ENCODE peak calls at places on chromosomes 2 and 18, in four cellular contexts. D is activated naive CD8-positive, alpha-beta T cell treated with anti-CD3 and anti-CD28 coated beads, Interleukin-2, amount 10 ng/mL, durations not matched to agents 7 days and 5 days; I is hippocampal formation; U is heart left ventricle. C is an unnamed sample.

GRCh38 chr2:175076272-175076671 is 71.1 kb upstream of the CHN1 start:
- DNase-seq in D (no peak), U (no peak), I (no peak), C (no peak)

GRCh38 chr2:139080244-139080643 is 300.1 kb upstream of the NXPH2 start:
- DNase-seq in D (no peak), U (no peak), I (no peak), C (no peak)

GRCh38 chr2:222946700-222947278 is 86.0 kb downstream of the ACSL3 start:
- DNase-seq in D (no peak), U (no peak), I (no peak), C (no peak)

GRCh38 chr2:41940715-41941114 is 107.1 kb upstream of the PKDCC start:
- DNase-seq in D (no peak), U (no peak), I (no peak), C (no peak)

GRCh38 chr18:57916684-57917083 is 113.6 kb upstream of the ATP8B1 start:
- DNase-seq in U (no peak), I (no peak), D (no peak), C (no peak)

GRCh38 chr18:9737814-9738160 is 29.7 kb downstream of the RAB31 start:
- DNase-seq in D (no peak), I (peak), U (no peak), C (peak)

GRCh38 chr2:96531872-96532505 is 4.6 kb upstream of the ARID5A start:
- DNase-seq in I (no peak), D (peak), U (peak), C (peak)

GRCh38 chr2:25331686-25332365 is 9.9 kb downstream of the DNMT3A start:
- DNase-seq in D (no peak), I (no peak), U (peak), C (peak)

GRCh38 chr2:215390550-215390913 is 45.3 kb downstream of the FN1 start:
- DNase-seq in U (no peak), I (no peak), D (no peak), C (no peak)

GRCh38 chr2:214378455-214379103 is 32.3 kb upstream of the VWC2L start:
- DNase-seq in U (no peak), D (no peak), I (no peak), C (no peak)

GRCh38 chr2:121004950-121005349 is 269.3 kb downstream of the GLI2 start:
- DNase-seq in U (no peak), I (no peak), D (no peak), C (no peak)

GRCh38 chr2:85744771-85745601 is 8.8 kb upstream of the ATOH8 start:
- DNase-seq in U (no peak), I (peak), D (no peak), C (peak)

GRCh38 chr2:31414601-31415241 is at the start of gene XDH:
- DNase-seq in U (no peak), D (no peak), I (no peak), C (no peak)

GRCh38 chr2:2887772-2888387 is 489.7 kb downstream of the EIPR1 start:
- DNase-seq in I (no peak), D (no peak), U (no peak), C (no peak)

GRCh38 chr2:105886029-105886454 is 141.3 kb downstream of the NCK2 start:
- DNase-seq in I (no peak), U (no peak), D (no peak), C (no peak)

GRCh38 chr2:13462464-13462863 is 745.7 kb downstream of the TRIB2 start:
- DNase-seq in D (no peak), U (no peak), I (no peak), C (no peak)

GRCh38 chr2:174465327-174465726 is 21.5 kb downstream of the GPR155 start:
- DNase-seq in D (no peak), I (no peak), U (no peak), C (no peak)

GRCh38 chr2:185608799-185609198 is 129.8 kb upstream of the FSIP2 start:
- DNase-seq in D (no peak), U (no peak), I (no peak), C (no peak)

GRCh38 chr2:74457549-74458131 is 598 bp upstream of the WBP1 start:
- DNase-seq in I (no peak), U (peak), D (peak), C (no peak)

GRCh38 chr18:79905389-79905911 is 46.0 kb downstream of the SLC66A2 start:
- DNase-seq in D (no peak), I (no peak), U (peak), C (no peak)

GRCh38 chr18:70423988-70424387 is 135.1 kb downstream of the SOCS6 start:
- DNase-seq in D (no peak), I (no peak), U (no peak), C (no peak)

GRCh38 chr2:42117923-42118758 is 51.0 kb upstream of the EML4 start:
- DNase-seq in U (no peak), D (no peak), I (no peak), C (no peak)

GRCh38 chr2:8576525-8577157 is 105.2 kb upstream of the ID2 start:
- DNase-seq in U (no peak), D (no peak), I (no peak), C (no peak)

GRCh38 chr2:131682122-131682944 is 154.6 kb downstream of the CCDC74A start:
- DNase-seq in I (peak), U (peak), D (peak), C (peak)

GRCh38 chr2:27071277-27071989 is at the start of gene OST4:
- DNase-seq in I (peak), U (peak), D (peak), C (peak)

GRCh38 chr2:239188536-239188935 is 212.3 kb downstream of the HDAC4 start:
- DNase-seq in U (no peak), D (peak), I (no peak), C (no peak)